ENCODE peak calls at places on chromosomes 16 and 17, in four cellular contexts. J is GM12878, S is HepG2, G is H1. W is an unnamed sample.

GRCh38 chr16:65306722-65307121 is 184.9 kb upstream of the CDH11 start:
- DNase-seq in S (no peak), J (no peak), G (no peak), W (no peak)

GRCh38 chr16:1584926-1585487 is 26.9 kb downstream of the IFT140 start:
- DNase-seq in G (no peak), S (no peak), J (no peak), W (no peak)

GRCh38 chr17:81329279-81329926 is 34.3 kb upstream of the SLC38A10 start:
- DNase-seq in J (no peak), G (no peak), S (peak; percentile 79), W (peak; percentile 91)

GRCh38 chr17:40598928-40599627 is 33.8 kb upstream of the CCR7 start:
- DNase-seq in J (peak; percentile 97), G (no peak), S (no peak), W (no peak)

GRCh38 chr17:40025991-40026815 is 11.0 kb downstream of the CSF3 start:
- DNase-seq in J (no peak), G (no peak), S (no peak), W (no peak)

GRCh38 chr17:58330997-58331814 is 2.6 kb upstream of the TSPOAP1 start:
- DNase-seq in G (no peak), J (no peak), S (no peak), W (peak; percentile 20)

GRCh38 chr17:57484081-57484666 is 227.9 kb downstream of the MSI2 start:
- DNase-seq in S (no peak), G (no peak), J (no peak), W (no peak)

GRCh38 chr16:1619976-1620375 is 7.8 kb downstream of the CRAMP1 start:
- DNase-seq in J (no peak), S (no peak), G (no peak), W (no peak)

GRCh38 chr17:31442860-31443259 is 51.4 kb downstream of the RAB11FIP4 start:
- DNase-seq in J (no peak), S (no peak), G (no peak), W (no peak)

GRCh38 chr16:54324716-54325115 is 38.1 kb upstream of the IRX3 start:
- DNase-seq in S (no peak), J (no peak), G (no peak), W (no peak)

GRCh38 chr17:78957076-78957475 is 22.6 kb downstream of the LGALS3BP start:
- DNase-seq in S (no peak), J (no peak), G (no peak), W (no peak)

DNA sequence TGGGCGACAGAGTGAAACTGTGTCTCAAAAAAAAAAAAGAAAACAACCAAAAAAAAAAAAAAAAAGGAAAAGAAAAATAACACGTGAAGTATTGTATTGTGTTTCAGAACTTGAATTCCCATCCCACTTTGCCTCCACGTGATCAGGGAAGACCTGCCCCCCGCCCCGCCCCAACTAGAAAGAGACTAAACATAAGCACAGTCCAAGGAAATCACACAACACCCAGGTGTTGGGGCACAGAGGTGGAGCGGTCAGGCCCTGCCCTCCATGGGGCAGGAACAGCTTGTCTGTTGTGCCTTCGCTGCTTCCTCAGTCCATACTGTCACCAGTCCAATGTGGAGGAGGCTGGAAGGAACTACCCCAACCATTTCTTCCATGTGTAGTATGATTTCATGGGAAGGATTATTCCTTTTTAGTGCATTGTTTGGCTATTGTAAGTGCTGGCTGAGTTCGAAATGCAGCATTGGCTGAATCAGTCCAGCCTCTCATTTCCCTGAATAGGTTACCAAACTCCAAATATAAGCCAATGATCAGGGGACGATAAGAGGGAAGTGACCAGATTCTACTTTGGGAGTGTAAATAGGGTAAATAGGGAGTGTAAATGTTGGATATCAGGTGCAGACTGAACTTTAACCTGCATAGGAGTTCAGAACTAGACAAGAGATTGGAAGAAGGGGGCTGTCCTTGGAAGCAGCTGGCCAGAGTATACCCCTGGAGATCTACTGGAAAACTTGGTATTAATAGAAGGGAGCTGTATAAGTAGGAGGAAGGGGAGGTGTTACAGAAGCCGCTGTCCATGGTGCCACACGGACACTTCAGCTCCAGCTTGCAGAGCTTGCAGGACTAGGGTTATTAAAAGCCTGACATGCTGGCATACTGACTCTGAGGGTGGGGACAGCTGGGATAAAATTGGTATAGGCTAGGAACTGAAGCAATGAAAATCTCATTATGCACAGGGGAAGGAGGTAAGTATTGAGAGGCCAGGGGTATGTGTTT is 50.7 kb downstream of the TANGO6 start:
- DNase-seq in S (peak; percentile 35), J (no peak), G (no peak), W (no peak)
- TF ChIP-seq TCF12 in S (no peak), J (no peak), G (no peak), W (no peak)

DNA sequence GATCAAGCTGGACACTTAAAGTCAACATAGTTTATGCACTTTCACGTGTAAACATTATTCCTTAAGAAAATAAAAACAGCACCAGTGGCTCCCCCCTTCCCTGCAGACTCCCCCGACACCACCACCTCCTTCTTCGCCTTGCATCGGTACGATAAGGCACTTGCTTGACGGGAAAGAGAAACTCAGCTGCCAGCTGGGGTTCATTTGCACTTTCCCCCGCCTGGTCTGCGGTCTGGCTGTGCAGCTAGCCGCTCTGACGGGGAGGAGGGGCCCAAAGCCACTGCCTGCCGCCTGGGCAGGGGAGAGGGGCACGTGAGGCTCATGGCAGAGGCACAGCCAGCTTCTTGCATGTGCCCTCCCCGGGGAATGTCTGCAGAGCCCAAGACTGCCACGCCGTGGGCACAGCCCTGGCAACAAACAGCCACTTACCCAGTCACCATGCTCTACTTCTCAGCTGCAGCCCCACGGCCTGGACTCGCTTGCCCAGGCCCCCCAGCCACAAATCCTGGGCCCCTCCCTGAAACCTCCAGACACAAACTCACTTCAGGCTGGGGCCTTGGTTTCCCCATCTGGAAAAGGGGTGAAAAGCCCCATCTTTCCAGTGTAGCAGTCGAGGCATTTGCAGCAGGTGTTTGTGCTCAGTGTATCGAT is 16.5 kb upstream of the PRM1 start:
- DNase-seq in S (peak; percentile 67), J (peak; percentile 92), G (no peak), W (peak; percentile 87)
- TF ChIP-seq TCF12 in S (no peak), J (peak; percentile 99), G (no peak), W (peak; percentile 80)

DNA sequence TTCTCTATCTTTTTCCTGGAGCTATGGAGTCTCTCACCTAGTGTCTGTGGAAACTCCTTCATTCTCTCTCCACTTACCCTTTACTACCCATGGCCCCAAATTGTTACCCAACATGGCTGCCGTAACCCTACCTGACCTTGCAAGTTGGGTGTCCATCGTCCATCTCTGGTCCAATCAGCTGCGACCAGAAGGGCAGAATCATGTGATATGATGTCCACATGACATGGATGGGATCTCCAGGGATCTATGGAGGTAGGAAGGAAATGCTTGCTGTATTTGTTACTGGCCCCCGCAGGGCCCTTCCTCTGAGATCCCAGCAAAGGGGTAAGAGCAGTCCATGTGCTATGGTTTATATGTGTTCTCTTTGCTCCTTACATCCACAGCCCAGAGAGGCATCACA is 8.0 kb upstream of the DRC7 start:
- DNase-seq in J (no peak), S (no peak), G (no peak), W (no peak)
- TF ChIP-seq TCF12 in J (no peak), S (no peak), G (no peak), W (no peak)

GRCh38 chr16:28009586-28010373 is 53.7 kb downstream of the GSG1L start:
- DNase-seq in S (no peak), J (no peak), G (no peak), W (no peak)
- TF ChIP-seq TCF12 in S (no peak), J (no peak), G (no peak), W (no peak)

DNA sequence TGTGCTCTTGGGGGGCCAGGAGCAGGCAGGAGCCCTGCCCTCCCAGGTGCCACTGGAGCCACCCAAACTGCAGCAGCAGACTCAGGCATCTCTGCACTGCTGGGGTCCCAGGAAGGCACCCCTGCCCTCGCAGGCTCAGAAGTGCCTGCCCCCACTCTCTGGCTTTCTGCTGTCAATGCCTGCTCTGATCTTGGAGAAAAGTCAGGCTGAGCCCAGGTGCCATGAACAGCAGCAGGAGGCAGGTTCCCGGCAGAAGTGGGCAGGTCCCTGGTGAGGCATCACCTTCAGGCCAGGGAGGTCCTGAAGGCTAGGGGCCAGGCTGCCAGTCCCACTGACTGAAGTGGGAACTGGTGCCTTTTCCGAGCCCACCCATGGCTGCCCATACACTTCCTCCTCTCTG is 106.5 kb downstream of the MGAT5B start:
- DNase-seq in S (no peak), J (no peak), G (no peak), W (no peak)
- TF ChIP-seq TCF12 in S (no peak), J (no peak), G (no peak), W (no peak)

GRCh38 chr16:17316005-17316404 is 154.8 kb downstream of the XYLT1 start:
- DNase-seq in G (no peak), S (peak; percentile 25), J (no peak), W (no peak)
- TF ChIP-seq TCF12 in G (no peak), S (no peak), J (no peak), W (no peak)

GRCh38 chr16:28501258-28502232 is 5.1 kb downstream of the IL27 start:
- DNase-seq in G (no peak), S (no peak), J (no peak), W (no peak)

GRCh38 chr16:28505489-28506137 is 1.0 kb downstream of the IL27 start:
- DNase-seq in G (no peak), J (no peak), S (peak; percentile 81), W (no peak)

GRCh38 chr16:28502290-28502689 is 4.3 kb downstream of the IL27 start:
- DNase-seq in S (no peak), J (no peak), G (no peak), W (no peak)

GRCh38 chr16:28503470-28504259 is 3.0 kb downstream of the IL27 start:
- DNase-seq in S (no peak), G (no peak), J (no peak), W (no peak)

DNA sequence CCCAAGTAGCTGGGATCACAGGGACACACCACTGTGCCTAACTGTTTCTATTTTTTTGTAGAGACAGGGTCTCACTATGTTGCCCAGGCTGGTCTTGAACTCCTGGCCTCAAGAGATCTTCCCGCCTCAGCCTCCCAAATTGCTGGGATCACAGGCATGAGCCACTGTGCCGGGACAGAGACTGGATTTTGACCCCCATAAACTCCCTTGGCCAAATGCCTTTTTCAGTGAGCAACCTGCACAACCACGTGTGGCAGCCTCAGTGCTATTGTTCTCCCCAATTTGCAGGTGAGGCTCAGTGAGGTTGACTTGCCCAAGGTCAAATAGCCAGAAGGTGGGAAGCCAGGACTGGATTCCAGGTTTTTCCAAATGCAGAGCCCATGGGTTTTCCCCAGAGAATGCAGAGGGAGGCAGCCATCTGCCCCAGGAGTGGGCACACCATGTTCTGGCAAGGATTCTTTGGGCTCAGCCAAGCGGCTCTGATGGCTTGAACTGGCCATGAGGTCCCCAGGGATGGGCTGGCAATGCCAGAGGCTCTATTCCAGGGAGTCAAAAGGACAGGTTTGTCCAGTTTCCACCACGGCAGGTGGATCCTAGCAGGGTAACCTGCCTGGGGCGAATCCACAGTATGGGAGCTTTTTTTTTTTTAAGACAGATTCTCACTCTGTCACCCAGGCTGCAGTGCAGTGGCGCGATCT is 1.8 kb downstream of the IL27 start:
- DNase-seq in G (no peak), J (no peak), S (no peak), W (no peak)
- TF ChIP-seq TCF12 in G (no peak), J (no peak), S (no peak), W (no peak)

GRCh38 chr17:37310940-37311339 is 64.8 kb upstream of the C17orf78 start:
- DNase-seq in G (no peak), J (no peak), S (no peak), W (no peak)
- TF ChIP-seq TCF12 in G (no peak), J (no peak), S (no peak), W (no peak)

GRCh38 chr16:67437513-67437912 is 6.6 kb downstream of the HSD11B2 start:
- DNase-seq in S (no peak), J (no peak), G (no peak), W (no peak)

GRCh38 chr16:67438824-67439393 is 8.0 kb downstream of the HSD11B2 start:
- DNase-seq in J (no peak), G (no peak), S (no peak), W (no peak)

GRCh38 chr16:67436640-67437193 is 5.8 kb downstream of the HSD11B2 start:
- DNase-seq in J (no peak), S (no peak), G (no peak), W (no peak)

GRCh38 chr16:67435758-67436164 is 4.8 kb downstream of the HSD11B2 start:
- DNase-seq in S (no peak), G (no peak), J (no peak), W (no peak)

GRCh38 chr16:67438098-67438791 is 7.3 kb downstream of the HSD11B2 start:
- DNase-seq in G (no peak), S (no peak), J (no peak), W (no peak)
- TF ChIP-seq TCF12 in G (no peak), S (no peak), J (no peak), W (no peak)